ENCODE peak calls at places on chromosome 20, in eight cellular contexts. I is colonic mucosa, C is MM.1S, J is endothelial cell of umbilical vein, E is A673, W is brain microvascular endothelial cell, M is A549, Y is upper lobe of right lung. A is an unnamed sample.
A peak's percentile ranks its signal among the peaks of the same experiment; 100 is the strongest.

GRCh38 chr20:4341804-4342560 is 326.6 kb upstream of the RNF24 start:
- DNase-seq in Y (no peak), I (no peak), E (peak; percentile 23), C (no peak), M (no peak), J (no peak), W (peak; percentile 26), A (peak; percentile 20)

GRCh38 chr20:50048420-50049166 is 64.4 kb downstream of the UBE2V1 start:
- DNase-seq in Y (no peak), I (no peak), J (no peak), W (no peak), C (no peak), M (no peak), E (no peak), A (no peak)

GRCh38 chr20:25316506-25317190 is 68.8 kb downstream of the PYGB start:
- DNase-seq in I (no peak), M (no peak), E (no peak), Y (peak; percentile 45), J (no peak), W (no peak), C (no peak), A (no peak)

GRCh38 chr20:44461803-44462174 is 13.9 kb upstream of the TTPAL start:
- DNase-seq in W (no peak), Y (no peak), E (no peak), C (no peak), M (no peak), J (no peak), I (no peak), A (no peak)

GRCh38 chr20:16178671-16179070 is 394.6 kb downstream of the KIF16B start:
- DNase-seq in E (no peak), J (no peak), Y (no peak), C (no peak), I (no peak), W (no peak), M (no peak), A (no peak)

GRCh38 chr20:57133926-57134650 is 132.4 kb downstream of the BMP7 start:
- DNase-seq in C (no peak), E (peak; percentile 52), I (no peak), J (no peak), Y (no peak), W (no peak), M (no peak), A (no peak)

GRCh38 chr20:62816031-62816878 is 595 bp upstream of the COL9A3 start:
- DNase-seq in J (no peak), C (no peak), E (no peak), I (no peak), W (no peak), M (no peak), Y (no peak), A (no peak)

GRCh38 chr20:3621111-3621510 is 42.1 kb downstream of the GFRA4 start:
- DNase-seq in J (no peak), I (no peak), M (no peak), C (no peak), Y (no peak), W (no peak), E (no peak), A (no peak)

GRCh38 chr20:19658137-19658536 is 99.9 kb upstream of the RIN2 start:
- DNase-seq in M (no peak), C (peak; percentile 82), J (no peak), Y (peak; percentile 64), E (no peak), W (no peak), I (no peak), A (no peak)

GRCh38 chr20:21129861-21130260 is 4.0 kb downstream of the KIZ start:
- DNase-seq in C (no peak), E (no peak), Y (no peak), I (no peak), M (no peak), J (no peak), W (no peak), A (no peak)

DNA sequence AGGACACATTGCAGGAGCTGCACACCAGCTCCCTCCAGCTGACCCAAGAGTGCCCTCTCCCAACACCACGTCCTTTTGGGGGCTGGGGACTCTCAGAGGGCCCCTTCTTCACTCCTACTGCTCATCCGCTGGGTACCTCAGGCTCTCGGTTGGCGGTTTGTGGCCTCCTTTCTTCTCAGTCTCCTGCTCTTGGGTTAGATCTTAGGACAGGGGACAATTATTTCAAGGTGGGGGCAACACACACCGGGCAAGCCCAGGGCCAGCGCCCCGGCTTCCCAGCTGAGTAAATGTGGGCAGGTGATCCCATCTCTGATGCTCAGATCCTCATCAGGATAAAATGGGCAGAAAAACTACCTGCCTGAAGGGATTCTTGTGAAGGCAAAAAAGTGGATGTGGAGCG is 1.1 kb downstream of the TCF15 start:
- DNase-seq in C (no peak), I (no peak), J (no peak), M (no peak), Y (peak; percentile 43), E (no peak), W (no peak), A (no peak)
- H3K27ac ChIP-seq in C (no peak overlapping the region), I (no peak overlapping the region), J (no peak overlapping the region), M (no peak overlapping the region), Y (no peak overlapping the region), E (no peak overlapping the region), W (no peak overlapping the region), A (no peak overlapping the region)

DNA sequence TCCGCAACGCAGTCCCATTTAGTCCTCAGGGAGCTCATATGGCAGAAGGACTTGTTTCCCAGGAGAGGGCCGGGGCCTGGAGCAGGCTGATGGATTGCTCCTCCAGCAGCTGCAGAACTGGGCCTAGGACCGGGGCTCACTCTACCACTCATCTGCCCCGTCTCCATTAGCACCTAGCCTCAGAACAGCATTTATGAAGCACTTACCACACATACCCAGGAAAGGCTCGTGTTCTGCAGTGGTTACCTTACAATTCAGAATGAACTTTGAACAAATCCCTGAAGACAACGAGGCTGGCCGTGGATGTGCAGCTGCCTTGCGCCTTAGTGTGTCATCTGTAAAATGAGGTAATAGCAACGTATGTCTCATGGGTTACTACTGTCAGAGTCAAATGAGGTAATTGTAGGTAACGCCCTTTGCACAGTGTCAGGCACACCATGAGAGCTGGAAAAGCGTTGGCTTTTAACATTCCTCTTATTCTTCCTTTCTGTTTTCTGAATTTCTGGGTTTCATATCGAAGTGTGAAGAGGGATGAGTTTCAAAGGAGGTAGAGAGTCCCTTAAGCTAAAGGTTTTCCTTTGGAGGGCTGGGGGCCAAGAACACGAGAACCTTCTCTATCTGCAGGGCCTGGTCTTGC is 46.3 kb upstream of the CD93 start:
- DNase-seq in E (no peak), I (no peak), W (no peak), Y (no peak), M (no peak), C (no peak), J (peak; percentile 37), A (no peak)
- H3K27ac ChIP-seq in E (no peak overlapping the region), I (no peak overlapping the region), W (no peak overlapping the region), Y (peak overlapping the region; percentile 69), M (no peak overlapping the region), C (no peak overlapping the region), J (peak overlapping the region; percentile 68), A (no peak overlapping the region)

GRCh38 chr20:37745553-37745952 is 51.7 kb downstream of the CTNNBL1 start:
- DNase-seq in C (no peak), W (no peak), Y (no peak), I (no peak), E (no peak), J (peak; percentile 35), M (no peak), A (no peak)

GRCh38 chr20:37744347-37744746 is 50.5 kb downstream of the CTNNBL1 start:
- DNase-seq in Y (no peak), E (no peak), I (no peak), C (no peak), W (no peak), M (no peak), J (no peak), A (no peak)

GRCh38 chr20:37741055-37741454 is 47.2 kb downstream of the CTNNBL1 start:
- DNase-seq in E (no peak), M (no peak), C (no peak), W (peak; percentile 19), Y (no peak), I (no peak), J (no peak), A (peak; percentile 5)

GRCh38 chr20:37741560-37741959 is 47.7 kb downstream of the CTNNBL1 start:
- DNase-seq in E (no peak), J (no peak), C (no peak), I (no peak), Y (no peak), M (no peak), W (no peak), A (no peak)

GRCh38 chr20:37742121-37742520 is 48.3 kb downstream of the CTNNBL1 start:
- DNase-seq in J (no peak), M (no peak), Y (no peak), C (no peak), I (no peak), W (no peak), E (no peak), A (no peak)
- H3K27ac ChIP-seq in J (no peak overlapping the region), M (no peak overlapping the region), Y (no peak overlapping the region), C (no peak overlapping the region), I (no peak overlapping the region), W (no peak overlapping the region), E (no peak overlapping the region), A (no peak overlapping the region)

DNA sequence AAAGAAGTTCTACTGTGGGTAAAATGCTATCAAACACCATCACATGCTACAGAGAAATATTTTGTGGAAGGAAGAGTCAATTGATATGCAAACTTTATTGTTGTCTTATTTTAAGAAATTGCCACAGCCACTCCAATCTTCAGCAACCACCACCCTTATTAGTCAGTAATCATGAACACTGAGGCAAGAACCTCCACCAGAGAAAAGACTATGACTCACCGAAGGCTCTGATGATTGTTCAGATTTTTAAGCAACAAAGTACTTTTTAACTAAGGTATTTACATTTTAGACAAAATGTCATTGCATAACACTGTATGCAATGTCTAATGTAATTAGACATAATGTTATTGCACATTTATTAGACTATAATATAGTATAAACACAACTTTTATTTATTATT is 26.2 kb upstream of the MMP24 start:
- DNase-seq in J (no peak), M (no peak), E (no peak), W (peak; percentile 46), I (no peak), C (no peak), Y (no peak), A (peak; percentile 50)
- H3K27ac ChIP-seq in J (no peak overlapping the region), M (peak overlapping the region; percentile 28), E (no peak overlapping the region), W (no peak overlapping the region), I (no peak overlapping the region), C (no peak overlapping the region), Y (no peak overlapping the region), A (peak overlapping the region; percentile 74)

GRCh38 chr20:48012401-48012974 is 227.2 kb upstream of the SULF2 start:
- DNase-seq in Y (no peak), I (no peak), W (peak; percentile 85), C (no peak), E (no peak), M (no peak), J (no peak), A (peak; percentile 90)

GRCh38 chr20:48011025-48011424 is 225.7 kb upstream of the SULF2 start:
- DNase-seq in M (no peak), Y (no peak), J (no peak), I (no peak), C (no peak), E (no peak), W (no peak), A (no peak)

GRCh38 chr20:48007356-48007755 is 222.1 kb upstream of the SULF2 start:
- DNase-seq in Y (no peak), M (no peak), E (no peak), C (no peak), W (no peak), J (no peak), I (no peak), A (no peak)

GRCh38 chr20:48008850-48009535 is 223.7 kb upstream of the SULF2 start:
- DNase-seq in M (no peak), Y (no peak), E (no peak), W (no peak), J (no peak), I (no peak), C (no peak), A (no peak)

GRCh38 chr20:48010623-48011022 is 225.3 kb upstream of the SULF2 start:
- DNase-seq in E (no peak), C (no peak), Y (no peak), J (no peak), I (no peak), M (no peak), W (no peak), A (no peak)
- H3K27ac ChIP-seq in E (no peak overlapping the region), C (no peak overlapping the region), Y (no peak overlapping the region), J (no peak overlapping the region), I (no peak overlapping the region), M (no peak overlapping the region), W (no peak overlapping the region), A (no peak overlapping the region)